ENCODE peak calls at places on chromosomes 13 and 19, in ten cellular contexts. B is HFFc6; P is NCI-H1436; H is mucosa of descending colon; J is activated CD4-positive, alpha-beta T cell treated with anti-CD3 and anti-CD28 coated beads, Interleukin-2, amount 50 U/mL, for 4 hours; T is MCF 10A; C is ovary; X is ELF-1; F is stimulated activated CD4-positive, alpha-beta T cell treated with anti-CD3 and anti-CD28 coated beads, Interleukin-12 subunit alpha, Interleukin-12 subunit beta, amount 100 ng/mL, for 4 hours; I is NCI-H69. A is an unnamed sample.

GRCh38 chr19:33463194-33463593 is 58.4 kb downstream of the PEPD start:
- DNase-seq in H (no peak), T (no peak), F (no peak), C (no peak), P (no peak), X (no peak), B (no peak), I (no peak), J (no peak), A (no peak)

GRCh38 chr19:39969266-39969665 is 1.7 kb upstream of the PSMC4 start:
- DNase-seq in T (peak), P (no peak), H (no peak), B (no peak), C (no peak), J (no peak), F (no peak), X (no peak), I (no peak), A (no peak)

GRCh38 chr19:35462476-35462953 is 14.5 kb downstream of the FFAR2 start:
- DNase-seq in H (no peak), J (peak), I (no peak), X (no peak), B (peak), T (no peak), C (no peak), F (no peak), P (no peak), A (no peak)

GRCh38 chr13:45316210-45316799 is 24.7 kb downstream of the TPT1 start:
- DNase-seq in T (no peak), X (no peak), H (no peak), J (no peak), F (no peak), P (no peak), I (no peak), B (no peak), C (no peak), A (no peak)

GRCh38 chr13:37058801-37059135 is 720 bp downstream of the SUPT20H start:
- DNase-seq in T (no peak), B (no peak), I (peak), J (peak), F (peak), P (no peak), X (no peak), C (no peak), H (peak), A (peak)

GRCh38 chr19:4866595-4867424 is 657 bp downstream of the PLIN3 start:
- DNase-seq in P (no peak), H (peak), T (peak), C (peak), I (no peak), X (peak), J (peak), F (peak), B (peak), A (peak)

GRCh38 chr13:110250258-110250891 is 56.6 kb downstream of the COL4A1 start:
- DNase-seq in C (no peak), I (no peak), F (no peak), T (peak), B (peak), P (no peak), H (no peak), X (no peak), J (no peak), A (peak)

GRCh38 chr13:66994097-66994496 is 236.0 kb downstream of the PCDH9 start:
- DNase-seq in J (no peak), T (peak), H (peak), C (no peak), P (no peak), B (no peak), I (peak), X (peak), F (no peak), A (peak)

GRCh38 chr19:18494267-18494607 is 27.6 kb downstream of the ELL start:
- DNase-seq in B (no peak), J (no peak), I (no peak), H (no peak), X (no peak), P (no peak), T (no peak), F (no peak), C (no peak), A (no peak)

GRCh38 chr13:40668335-40668734 is 1.9 kb upstream of the FOXO1 start:
- DNase-seq in B (no peak), H (no peak), J (no peak), T (no peak), C (peak), X (no peak), F (no peak), I (no peak), P (no peak), A (peak)

GRCh38 chr19:46728208-46728607 is 11.3 kb upstream of the PRKD2 start:
- DNase-seq in T (no peak), P (no peak), C (peak), I (no peak), F (no peak), H (no peak), B (no peak), X (no peak), J (no peak), A (no peak)

GRCh38 chr13:113974304-113975281 is 717 bp upstream of the C13orf46 start:
- DNase-seq in J (no peak), T (no peak), H (peak), B (no peak), F (no peak), X (no peak), P (no peak), C (peak), I (no peak), A (peak)

GRCh38 chr19:13797870-13798269 is 2.6 kb downstream of the ZSWIM4 start:
- DNase-seq in I (no peak), B (peak), J (no peak), X (no peak), F (no peak), P (no peak), C (no peak), T (peak), H (no peak), A (no peak)

GRCh38 chr19:48695743-48696352 is at the start of gene FUT2:
- DNase-seq in B (no peak), F (no peak), J (no peak), H (peak), T (no peak), X (peak), I (peak), C (no peak), P (peak), A (no peak)

GRCh38 chr13:31242342-31242741 is 42.6 kb downstream of the B3GLCT start:
- DNase-seq in I (no peak), B (no peak), F (no peak), P (no peak), C (no peak), X (no peak), H (no peak), T (no peak), J (no peak), A (no peak)

GRCh38 chr13:100542546-100543156 is 45.9 kb downstream of the GGACT start:
- DNase-seq in B (peak), P (no peak), J (no peak), H (no peak), X (no peak), T (peak), C (no peak), I (peak), F (no peak), A (no peak)

GRCh38 chr19:28966737-28967401 is 246.1 kb downstream of the UQCRFS1 start:
- DNase-seq in F (no peak), H (no peak), I (no peak), T (no peak), C (no peak), B (no peak), P (no peak), J (no peak), X (no peak), A (no peak)

GRCh38 chr13:76856141-76856571 is 30.0 kb downstream of the KCTD12 start:
- DNase-seq in T (peak), C (no peak), H (no peak), I (no peak), B (peak), J (no peak), P (no peak), X (no peak), F (no peak), A (no peak)

GRCh38 chr13:82962422-82962821 is 919.9 kb downstream of the SLITRK1 start:
- DNase-seq in B (no peak), F (no peak), X (no peak), T (no peak), I (no peak), P (no peak), C (no peak), J (no peak), H (no peak), A (no peak)

GRCh38 chr13:71359641-71360040 is 507.4 kb downstream of the DACH1 start:
- DNase-seq in C (no peak), H (no peak), T (no peak), J (no peak), I (no peak), B (no peak), X (no peak), F (no peak), P (no peak), A (no peak)

GRCh38 chr19:54606891-54607781 is 13.7 kb downstream of the LILRA1 start:
- DNase-seq in P (no peak), B (no peak), J (no peak), T (no peak), X (no peak), H (no peak), I (no peak), F (no peak), C (no peak), A (no peak)

GRCh38 chr13:100131863-100132574 is 43.1 kb downstream of the PCCA start:
- DNase-seq in I (peak), J (no peak), P (no peak), T (peak), H (no peak), F (peak), X (no peak), B (peak), C (no peak), A (no peak)

GRCh38 chr19:35861640-35862160 is 5.0 kb downstream of the KIRREL2 start:
- DNase-seq in C (no peak), H (no peak), T (no peak), J (no peak), I (no peak), B (no peak), P (no peak), F (no peak), X (peak), A (no peak)

GRCh38 chr13:106568225-106569003 is 477 bp upstream of the ARGLU1 start:
- DNase-seq in H (no peak), T (no peak), F (no peak), J (no peak), C (no peak), I (no peak), B (no peak), X (no peak), P (no peak), A (no peak)

GRCh38 chr19:46271488-46272197 is 25.2 kb upstream of the HIF3A start:
- DNase-seq in J (no peak), H (no peak), X (peak), P (no peak), I (no peak), C (no peak), F (no peak), T (peak), B (peak), A (no peak)

GRCh38 chr13:23979361-23980159 is 82.3 kb upstream of the C1QTNF9B start:
- DNase-seq in C (peak), X (peak), F (peak), H (peak), I (peak), P (no peak), B (peak), J (no peak), T (peak), A (peak)

GRCh38 chr13:31940076-31940475 is 91.5 kb upstream of the FRY start:
- DNase-seq in H (no peak), I (no peak), P (no peak), F (no peak), B (no peak), T (no peak), X (no peak), J (no peak), C (no peak), A (no peak)

GRCh38 chr13:51619614-51620013 is 35.4 kb downstream of the WDFY2 start:
- DNase-seq in H (no peak), T (no peak), J (no peak), P (no peak), C (no peak), X (no peak), F (no peak), B (peak), I (no peak), A (no peak)

GRCh38 chr19:41879670-41880328 is 2.7 kb downstream of the CD79A start:
- DNase-seq in T (no peak), C (no peak), B (no peak), J (no peak), F (no peak), P (no peak), X (no peak), H (no peak), I (no peak), A (no peak)

GRCh38 chr19:912181-913079 is 589 bp downstream of the R3HDM4 start:
- DNase-seq in B (no peak), T (peak), H (no peak), J (peak), X (no peak), P (no peak), F (no peak), I (no peak), C (peak), A (no peak)

GRCh38 chr19:20879501-20879900 is 43.5 kb upstream of the ZNF85 start:
- DNase-seq in J (no peak), C (no peak), X (no peak), B (no peak), F (no peak), P (no peak), H (no peak), T (no peak), I (no peak), A (no peak)

A was measured in testis.